ENCODE peak calls at places on chromosomes 13 and 19, in four cellular contexts. C is HCT116, E is neuronal stem cell, I is fibroblast of lung. L is an unnamed sample.

GRCh38 chr19:30529876-30530275 is 157.7 kb downstream of the ZNF536 start:
- DNase-seq in E (no peak), C (no peak), I (no peak), L (no peak)

GRCh38 chr19:56115490-56115889 is 5.6 kb downstream of the ZNF787 start:
- DNase-seq in C (no peak), E (no peak), I (no peak), L (no peak)

GRCh38 chr19:45823182-45823581 is 8.1 kb upstream of the RSPH6A start:
- DNase-seq in E (no peak), C (no peak), I (no peak), L (no peak)

GRCh38 chr19:38032151-38032550 is 125.1 kb downstream of the SIPA1L3 start:
- DNase-seq in C (no peak), I (peak), E (no peak), L (no peak)

GRCh38 chr19:41001243-41001971 is 10.3 kb downstream of the CYP2B6 start:
- DNase-seq in C (peak), I (no peak), E (no peak), L (peak)

GRCh38 chr13:91313103-91313502 is 34.4 kb upstream of the MIR17HG start:
- DNase-seq in I (peak), C (no peak), E (no peak), L (peak)

GRCh38 chr13:76982051-76982450 is 9.8 kb upstream of the CLN5 start:
- DNase-seq in E (no peak), I (no peak), C (no peak), L (no peak)

GRCh38 chr19:54439174-54439851 is 9.7 kb upstream of the LENG8 start:
- DNase-seq in E (no peak), C (no peak), I (peak), L (peak)

GRCh38 chr19:48928164-48929005 is 5.1 kb upstream of the DHDH start:
- DNase-seq in C (no peak), I (peak), E (no peak), L (no peak)

GRCh38 chr13:59883885-59884284 is 279.8 kb downstream of the DIAPH3 start:
- DNase-seq in C (no peak), I (no peak), E (no peak), L (no peak)

GRCh38 chr19:41545547-41545946 is 30.4 kb upstream of the CEACAM21 start:
- DNase-seq in E (no peak), C (no peak), I (no peak), L (no peak)

GRCh38 chr19:22545751-22546150 is 88.4 kb upstream of the ZNF492 start:
- DNase-seq in I (peak), E (no peak), C (peak), L (peak)

GRCh38 chr19:2251577-2252480 is 2.7 kb downstream of the AMH start:
- DNase-seq in E (no peak), C (no peak), I (peak), L (no peak)

GRCh38 chr19:858868-859843 is at the start of gene CFD:
- DNase-seq in E (no peak), C (no peak), I (no peak), L (no peak)

GRCh38 chr19:36420961-36421748 is 2.7 kb upstream of the ZFP82 start:
- DNase-seq in E (peak), I (peak), C (no peak), L (peak)

GRCh38 chr19:28482221-28482620 is 730.7 kb downstream of the UQCRFS1 start:
- DNase-seq in E (no peak), C (no peak), I (peak), L (no peak)

GRCh38 chr19:49869484-49870308 is 2.3 kb upstream of the PNKP start:
- DNase-seq in E (peak), I (peak), C (peak), L (peak)

GRCh38 chr19:4374451-4375163 is 25.7 kb downstream of the SH3GL1 start:
- DNase-seq in I (peak), C (peak), E (no peak), L (no peak)

GRCh38 chr19:33797821-33798633 is 1.4 kb downstream of the KCTD15 start:
- DNase-seq in C (no peak), E (peak), I (peak), L (peak)

GRCh38 chr19:56643460-56643763 is 453 bp downstream of the SMIM17 start:
- DNase-seq in I (no peak), E (no peak), C (no peak), L (no peak)

GRCh38 chr19:39038098-39038497 is 5.7 kb upstream of the FBXO27 start:
- DNase-seq in E (peak), I (peak), C (peak), L (peak)

GRCh38 chr13:114148521-114148855 is 16.1 kb upstream of the RASA3 start:
- DNase-seq in E (no peak), I (no peak), C (no peak), L (no peak)

GRCh38 chr13:33284916-33285315 is 639 bp downstream of the STARD13 start:
- DNase-seq in I (peak), C (no peak), E (no peak), L (no peak)

GRCh38 chr19:1942078-1942933 is 1.3 kb downstream of the CSNK1G2 start:
- DNase-seq in I (peak), C (no peak), E (peak), L (peak)

GRCh38 chr13:112531263-112531794 is 56.6 kb downstream of the TUBGCP3 start:
- DNase-seq in C (no peak), E (no peak), I (no peak), L (no peak)

GRCh38 chr13:47287291-47287751 is 390.5 kb upstream of the HTR2A start:
- DNase-seq in I (peak), E (no peak), C (no peak), L (no peak)

GRCh38 chr19:43430142-43430710 is 15.5 kb downstream of the TEX101 start:
- DNase-seq in C (no peak), I (no peak), E (no peak), L (no peak)

GRCh38 chr19:31340059-31341025 is 8.9 kb downstream of the TSHZ3 start:
- DNase-seq in E (no peak), I (peak), C (no peak), L (no peak)

GRCh38 chr13:64925284-64925683 is 2304.9 kb downstream of the PCDH9 start:
- DNase-seq in E (peak), I (peak), C (no peak), L (peak)

GRCh38 chr19:20077791-20078463 is at the start of gene ZNF90:
- DNase-seq in E (peak), I (peak), C (no peak), L (peak)

GRCh38 chr13:105805866-105806265 is 729.6 kb downstream of the EFNB2 start:
- DNase-seq in I (no peak), E (no peak), C (no peak), L (no peak)

GRCh38 chr13:93462151-93462550 is 235.5 kb downstream of the GPC6 start:
- DNase-seq in C (no peak), I (no peak), E (no peak), L (no peak)

GRCh38 chr13:45584816-45585215 is 30.7 kb downstream of the ERICH6B start:
- DNase-seq in I (no peak), C (peak), E (no peak), L (peak)

DNA sequence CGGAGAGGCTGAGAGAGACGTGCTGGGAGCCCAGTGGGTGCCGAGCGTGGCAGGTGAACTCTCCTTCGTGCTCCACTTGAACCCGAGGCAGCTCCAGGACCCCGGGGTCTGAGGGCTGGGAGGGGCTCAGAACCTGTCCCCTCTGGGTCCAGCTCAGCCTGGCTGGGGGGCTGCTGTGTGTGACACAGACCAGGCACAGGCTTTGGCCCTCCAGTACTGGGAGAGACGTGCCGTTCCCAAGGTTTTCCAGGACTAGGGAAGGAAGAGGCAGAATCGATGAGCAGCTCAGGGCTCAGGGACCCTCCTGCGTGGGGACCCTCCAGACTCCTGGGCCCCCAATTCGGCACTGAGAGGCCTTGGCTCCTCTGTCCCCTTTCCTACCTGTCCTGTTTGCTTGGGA is 2.3 kb downstream of the SIGLEC10 start:
- DNase-seq in I (no peak), C (no peak), E (no peak), L (no peak)
- H3K9ac ChIP-seq in I (no peak), C (no peak), E (no peak), L (no peak)

DNA sequence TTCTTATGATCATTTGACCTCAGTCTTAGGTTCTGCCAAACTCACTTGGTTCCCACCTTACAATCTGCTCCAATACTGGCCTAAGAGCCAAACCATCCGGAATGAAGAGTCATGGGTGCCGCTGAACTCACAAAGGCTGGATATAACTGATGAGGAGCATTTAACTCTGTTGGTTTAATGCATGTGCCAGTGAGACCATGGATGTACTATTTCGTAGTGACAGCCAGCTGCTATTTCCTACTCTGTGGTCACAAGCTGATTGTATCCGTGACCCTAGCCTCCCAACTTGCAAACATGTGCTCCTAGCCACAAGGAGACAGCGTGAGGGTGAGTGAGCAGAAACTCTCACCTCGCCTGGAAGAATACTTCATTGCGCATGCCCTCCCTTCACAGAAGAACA is 67.0 kb upstream of the RAP2A start:
- DNase-seq in E (peak), C (no peak), I (peak), L (no peak)
- H3K27ac ChIP-seq in E (peak), C (no peak), I (peak), L (no peak)

DNA sequence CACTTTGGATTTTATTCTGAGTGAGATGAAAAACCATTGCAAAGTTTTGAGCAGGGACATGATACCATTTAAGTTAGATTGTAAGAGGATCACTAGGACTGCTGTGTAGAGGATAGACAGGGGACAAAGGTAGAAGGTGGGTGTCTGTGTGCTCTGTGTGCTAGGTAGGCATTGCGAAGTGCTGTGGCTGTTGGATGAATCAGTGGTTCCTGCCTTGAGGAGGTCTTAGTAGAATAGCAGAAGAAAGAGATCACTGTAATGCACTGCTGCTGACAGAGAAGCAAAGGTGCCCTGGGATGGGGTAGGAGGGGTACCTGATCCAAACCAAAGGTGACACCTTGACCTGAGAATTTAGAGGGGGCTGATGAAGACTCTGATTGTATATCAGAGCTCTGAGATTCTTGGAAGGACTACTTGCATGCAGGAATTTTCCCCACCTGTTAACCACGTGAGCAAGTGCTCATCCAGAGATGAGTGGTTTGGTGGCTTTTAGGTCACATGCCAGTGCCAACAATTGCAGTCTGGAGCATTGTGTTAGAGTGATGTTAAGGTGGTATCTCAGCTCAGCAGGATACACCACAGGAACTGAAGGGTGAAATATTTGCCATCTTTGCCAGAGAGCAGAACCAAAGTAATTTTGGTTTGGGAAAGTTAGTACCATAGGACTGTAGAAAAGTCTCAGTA is 10.8 kb downstream of the WASF3 start:
- DNase-seq in E (no peak), C (no peak), I (no peak), L (no peak)
- H3K9ac ChIP-seq in E (no peak), C (no peak), I (no peak), L (no peak)

DNA sequence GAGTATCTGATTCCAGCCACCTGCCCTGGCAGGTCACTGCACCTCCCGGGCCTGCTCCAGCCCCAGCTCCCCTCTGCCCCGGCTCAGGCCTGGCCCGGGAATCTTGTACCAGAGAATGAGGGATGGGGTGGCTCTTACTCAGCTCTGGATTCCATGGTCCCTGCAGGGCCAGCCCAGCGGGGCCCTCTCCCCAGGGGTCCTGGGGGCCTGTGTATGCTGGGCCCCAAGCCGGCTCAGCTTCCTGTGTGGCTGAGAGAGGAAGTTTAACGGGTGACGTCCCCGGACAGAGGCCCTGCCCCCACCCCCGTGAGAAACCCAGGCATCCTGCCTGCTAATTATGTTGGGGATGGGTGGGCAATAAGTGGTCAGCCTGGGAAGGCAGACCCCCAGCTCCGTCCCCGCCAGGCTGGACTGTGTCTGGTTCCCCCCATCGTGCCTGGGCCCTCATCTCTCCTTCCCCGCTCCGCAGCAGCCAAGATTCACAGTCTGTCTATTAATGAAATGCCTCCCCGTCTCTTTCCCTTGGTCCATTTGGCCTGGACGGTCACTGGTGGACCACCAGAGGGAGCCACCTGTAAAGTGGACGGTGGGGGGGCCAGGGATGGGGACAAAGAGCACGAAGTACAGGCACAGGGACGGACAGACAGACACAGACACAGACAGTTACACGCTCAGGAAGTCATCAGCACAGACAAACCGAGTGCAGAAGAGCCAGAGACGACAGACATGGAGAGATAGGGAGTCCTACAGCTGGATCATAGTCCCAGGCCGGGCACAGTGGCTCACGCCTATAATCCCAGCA is at the start of gene DENND1C:
- DNase-seq in E (no peak), I (no peak), C (no peak), L (peak)
- H3K27ac ChIP-seq in E (no peak), I (no peak), C (no peak), L (no peak)

GRCh38 chr13:94992277-94992989 is 280.1 kb upstream of the SOX21 start:
- DNase-seq in C (no peak), E (no peak), I (peak), L (no peak)
- H3K9ac ChIP-seq in C (no peak), E (no peak), I (no peak), L (no peak)

GRCh38 chr19:47723573-47723923 is 10.3 kb downstream of the EHD2 start:
- DNase-seq in I (peak), E (no peak), C (no peak), L (no peak)

GRCh38 chr19:47729468-47729798 is 15.9 kb upstream of the NOP53 start:
- DNase-seq in C (peak), I (peak), E (no peak), L (peak)

GRCh38 chr19:47729799-47730520 is 15.4 kb upstream of the NOP53 start:
- DNase-seq in E (no peak), I (peak), C (no peak), L (peak)

GRCh38 chr19:47726467-47726866 is 13.2 kb downstream of the EHD2 start:
- DNase-seq in I (peak), E (no peak), C (no peak), L (no peak)

GRCh38 chr19:47725759-47726401 is 12.7 kb downstream of the EHD2 start:
- DNase-seq in C (no peak), E (no peak), I (no peak), L (no peak)
- H3K27ac ChIP-seq in C (peak), E (no peak), I (peak), L (no peak)

DNA sequence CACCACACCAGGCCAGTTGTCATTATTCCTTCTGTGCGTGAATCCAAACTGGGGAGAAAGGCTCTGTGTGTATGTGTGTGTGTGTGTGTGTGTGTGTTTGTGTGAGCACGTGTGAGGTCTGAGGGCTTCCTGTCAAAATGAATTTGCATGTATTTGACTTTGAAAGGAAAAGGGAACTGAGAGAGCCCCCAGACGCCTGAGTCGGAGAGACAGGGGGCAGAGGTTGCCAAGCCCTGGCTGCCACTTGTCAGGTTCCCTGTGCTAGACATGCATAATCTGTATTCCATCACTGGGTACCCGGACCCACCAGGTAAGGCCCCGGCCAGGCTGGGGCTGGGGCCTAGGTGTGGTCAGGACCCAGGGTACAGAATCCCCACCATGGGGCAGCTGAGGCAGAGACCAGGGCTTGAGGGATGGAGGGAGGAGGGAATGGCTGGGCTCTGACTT is at the start of gene CLEC17A:
- DNase-seq in E (no peak), C (no peak), I (no peak), L (no peak)
- H3K9ac ChIP-seq in E (no peak), C (no peak), I (no peak), L (no peak)

GRCh38 chr13:80334582-80335260 is 6.2 kb downstream of the SPRY2 start:
- DNase-seq in E (no peak), C (no peak), I (peak), L (no peak)
- H3K27ac ChIP-seq in E (no peak), C (no peak), I (no peak), L (no peak)

DNA sequence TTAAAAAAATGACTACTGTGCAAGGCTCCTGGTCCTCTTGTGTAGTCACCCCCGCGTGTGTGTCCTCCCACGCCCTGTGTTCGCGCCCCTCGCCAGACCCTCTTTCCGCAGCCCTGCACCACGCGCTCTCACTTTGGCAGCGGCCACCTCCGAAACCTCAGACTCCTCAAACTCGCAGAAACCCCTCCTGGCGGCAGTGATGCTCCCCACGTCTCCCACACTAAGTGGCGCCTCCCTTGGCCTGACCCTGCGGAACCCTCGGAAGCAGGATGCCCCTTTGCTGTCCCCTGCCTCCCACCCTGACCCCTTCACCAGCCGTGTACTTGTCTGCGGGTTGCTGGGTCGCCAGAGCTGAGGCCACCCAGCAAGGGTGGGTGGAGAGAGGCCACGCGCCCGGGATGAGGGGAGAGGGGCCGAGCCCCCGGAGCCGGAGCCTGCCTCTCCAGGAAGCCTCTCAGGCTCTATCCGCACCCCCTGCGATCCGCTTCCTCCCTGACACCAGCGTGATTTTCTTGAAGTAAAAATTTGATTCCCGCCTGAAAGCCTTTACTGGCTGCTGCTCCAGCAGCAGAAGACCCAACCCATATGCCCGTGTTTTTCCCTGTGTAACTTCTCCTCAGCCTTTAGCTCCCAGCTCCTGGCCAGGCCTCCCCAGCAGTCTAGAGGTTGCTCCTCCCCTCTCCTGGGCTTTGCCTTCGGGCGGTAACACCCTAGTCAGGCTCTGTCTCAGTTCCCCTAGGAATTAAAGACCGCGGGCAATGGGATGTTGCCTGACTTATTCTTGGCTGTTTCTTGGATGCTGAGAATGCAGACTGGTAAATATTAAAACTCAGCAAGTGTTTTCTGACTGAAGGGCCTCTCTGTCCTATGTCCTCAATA is 55.2 kb downstream of the MIPEP start:
- DNase-seq in E (no peak), I (no peak), C (no peak), L (no peak)
- H3K9ac ChIP-seq in E (no peak), I (no peak), C (no peak), L (no peak)

DNA sequence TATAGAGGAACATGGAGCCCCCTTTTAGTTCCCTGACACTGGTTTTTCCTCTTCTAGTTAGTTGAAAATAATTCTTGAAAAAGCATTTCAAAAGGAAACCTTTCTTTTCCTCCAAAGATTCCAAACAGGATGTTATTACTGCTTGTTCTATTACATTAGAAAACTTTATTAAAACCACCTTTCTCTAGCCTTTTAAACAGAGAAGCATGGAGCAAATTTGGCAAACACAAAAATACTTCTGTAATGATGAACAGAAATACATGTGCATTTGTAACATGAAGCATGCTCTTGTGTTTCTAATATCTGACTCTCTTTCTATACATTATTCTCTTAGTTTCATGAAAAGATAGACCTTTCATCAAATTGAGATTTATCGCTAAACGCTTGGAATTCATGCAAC is 152.7 kb upstream of the IRS2 start:
- DNase-seq in I (no peak), E (no peak), C (no peak), L (no peak)
- H3K27ac ChIP-seq in I (no peak), E (no peak), C (no peak), L (no peak)

L was measured in neural progenitor cell.